ENCODE peak calls at places on chromosomes 5 and 9, in seven cellular contexts. U, P, Z, B, I, Q and R are unnamed samples.
A peak's percentile ranks its signal among the peaks of the same experiment; 100 is the strongest.

GRCh38 chr9:2317591-2317990 is 302.4 kb downstream of the SMARCA2 start:
- DNase-seq in U (no peak), P (no peak), Z (no peak), B (no peak), I (no peak), Q (no peak), R (no peak)

GRCh38 chr5:16529319-16529718 is 63.7 kb upstream of the ZNF622 start:
- DNase-seq in U (no peak), P (no peak), Z (no peak), B (no peak), I (no peak), Q (no peak), R (no peak)

GRCh38 chr9:15390200-15390599 is 32.5 kb upstream of the SNAPC3 start:
- DNase-seq in U (no peak), P (no peak), Z (no peak), B (no peak), I (no peak), Q (no peak), R (no peak)

GRCh38 chr5:171415115-171415730 is 4.2 kb upstream of the FGF18 start:
- DNase-seq in U (peak; percentile 78), P (no peak), Z (no peak), B (no peak), I (no peak), Q (no peak), R (no peak)

GRCh38 chr5:138603521-138603920 is 28.3 kb upstream of the HSPA9 start:
- DNase-seq in U (no peak), P (no peak), Z (peak; percentile 16), B (no peak), I (no peak), Q (no peak), R (no peak)

GRCh38 chr5:138752951-138753793 is at the start of gene CTNNA1:
- DNase-seq in U (peak; percentile 22), P (no peak), Z (peak; percentile 90), B (peak; percentile 74), I (peak; percentile 85), Q (no peak), R (no peak)

GRCh38 chr9:109939698-109940342 is 159.8 kb downstream of the PALM2AKAP2 start:
- DNase-seq in U (no peak), P (no peak), Z (no peak), B (no peak), I (no peak), Q (no peak), R (no peak)

GRCh38 chr9:93807166-93808013 is 147.8 kb downstream of the BARX1 start:
- DNase-seq in U (no peak), P (no peak), Z (no peak), B (no peak), I (no peak), Q (no peak), R (no peak)

GRCh38 chr5:19488786-19489185 is 499.2 kb downstream of the CDH18 start:
- DNase-seq in U (no peak), P (no peak), Z (no peak), B (peak; percentile 59), I (no peak), Q (no peak), R (no peak)

GRCh38 chr9:129235931-129236331 is 57.9 kb upstream of the IER5L start:
- DNase-seq in U (no peak), P (no peak), Z (no peak), B (no peak), I (no peak), Q (no peak), R (no peak)

GRCh38 chr5:88676637-88677481 is 206.1 kb downstream of the MEF2C start:
- DNase-seq in U (no peak), P (no peak), Z (no peak), B (no peak), I (no peak), Q (no peak), R (no peak)

GRCh38 chr5:143143973-143144372 is 259.5 kb downstream of the NR3C1 start:
- DNase-seq in U (no peak), P (no peak), Z (no peak), B (no peak), I (no peak), Q (no peak), R (no peak)

GRCh38 chr5:16727937-16728336 is 111.1 kb upstream of the RETREG1 start:
- DNase-seq in U (no peak), P (no peak), Z (no peak), B (no peak), I (peak; percentile 46), Q (no peak), R (no peak)

GRCh38 chr9:123058834-123059233 is 25.4 kb downstream of the GPR21 start:
- DNase-seq in U (no peak), P (no peak), Z (no peak), B (no peak), I (no peak), Q (no peak), R (no peak)

GRCh38 chr9:91117474-91117891 is 244.2 kb downstream of the AUH start:
- DNase-seq in U (no peak), P (no peak), Z (peak; percentile 68), B (no peak), I (no peak), Q (no peak), R (no peak)

GRCh38 chr5:134525687-134526482 is 415 bp downstream of the JADE2 start:
- DNase-seq in U (peak; percentile 68), P (peak; percentile 50), Z (peak; percentile 88), B (peak; percentile 76), I (peak; percentile 75), Q (no peak), R (no peak)

GRCh38 chr5:157283434-157283833 is 17.5 kb downstream of the CYFIP2 start:
- DNase-seq in U (no peak), P (no peak), Z (no peak), B (no peak), I (no peak), Q (no peak), R (no peak)

GRCh38 chr5:43469671-43470396 is 13.8 kb downstream of the TMEM267 start:
- DNase-seq in U (no peak), P (no peak), Z (no peak), B (no peak), I (no peak), Q (no peak), R (no peak)

GRCh38 chr5:162768962-162769464 is 668.4 kb upstream of the CCNG1 start:
- DNase-seq in U (no peak), P (no peak), Z (no peak), B (no peak), I (no peak), Q (no peak), R (no peak)

GRCh38 chr5:178940569-178941360 is at the start of gene ZNF454:
- DNase-seq in U (peak; percentile 86), P (peak; percentile 38), Z (peak; percentile 93), B (no peak), I (peak; percentile 87), Q (peak; percentile 40), R (peak; percentile 63)

DNA sequence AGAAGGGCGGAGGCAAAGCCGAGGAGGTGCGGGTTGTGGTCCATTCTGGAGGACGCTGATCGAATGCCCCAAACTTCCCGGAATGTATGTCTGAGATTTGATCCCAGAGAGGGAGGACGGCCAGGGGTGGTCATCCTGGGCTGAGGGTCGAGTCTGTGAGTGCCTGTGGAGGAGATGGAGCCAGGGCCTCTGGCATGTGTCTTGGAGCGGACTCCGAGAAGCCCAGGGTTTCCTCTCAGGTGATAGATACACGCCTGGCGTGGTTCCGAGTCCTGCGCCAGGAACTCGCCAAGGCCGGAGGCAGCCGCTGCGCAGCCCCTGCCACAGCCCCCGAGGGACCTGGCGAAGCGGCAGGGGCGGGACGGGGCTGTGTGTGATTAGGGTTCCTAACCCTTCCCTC is 363 bp downstream of the ZNF454 start:
- DNase-seq in U (no peak), P (no peak), Z (no peak), B (no peak), I (no peak), Q (no peak), R (no peak)
- H3K4me3 ChIP-seq in U (peak overlapping the region; percentile 66), P (peak overlapping the region; percentile 60), Z (peak overlapping the region; percentile 81), B (no peak overlapping the region), I (peak overlapping the region; percentile 42), Q (peak overlapping the region; percentile 74), R (peak overlapping the region; percentile 48)

GRCh38 chr5:146706321-146706972 is 172.1 kb downstream of the PPP2R2B start:
- DNase-seq in U (no peak), P (no peak), Z (no peak), B (peak; percentile 26), I (no peak), Q (no peak), R (no peak)
- TF ChIP-seq CTCF in U (no peak), P (no peak), Z (no peak), B (peak; percentile 31), I (no peak), Q (no peak), R (no peak)

DNA sequence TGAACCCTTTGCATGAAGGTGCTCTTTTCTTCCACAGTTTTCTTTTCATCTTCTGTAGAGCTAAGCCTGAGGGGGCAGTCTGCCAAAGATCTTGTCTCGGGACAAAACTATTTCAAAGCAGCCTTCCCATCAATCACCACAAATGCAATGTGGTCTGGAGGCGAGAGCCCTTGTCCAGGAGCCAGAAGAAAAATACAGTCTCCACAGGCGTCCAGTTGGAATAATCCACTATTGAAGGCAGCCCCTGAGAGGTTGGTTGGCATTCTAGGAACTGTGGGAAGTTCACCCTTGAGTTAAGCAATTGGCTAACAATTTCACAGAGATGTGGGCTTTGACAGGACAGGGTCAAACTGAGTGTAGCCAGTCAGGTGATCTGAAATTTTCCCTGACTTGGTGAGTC is 72.0 kb downstream of the SEMA6A start:
- DNase-seq in U (peak; percentile 96), P (no peak), Z (no peak), B (no peak), I (no peak), Q (no peak), R (no peak)
- H3K4me3 ChIP-seq in U (no peak overlapping the region), P (no peak overlapping the region), Z (no peak overlapping the region), B (no peak overlapping the region), I (no peak overlapping the region), Q (no peak overlapping the region), R (no peak overlapping the region)

GRCh38 chr5:173202266-173202875 is 32.6 kb downstream of the NKX2-5 start:
- DNase-seq in U (no peak), P (no peak), Z (no peak), B (no peak), I (no peak), Q (no peak), R (no peak)

GRCh38 chr5:173198049-173198448 is 37.0 kb downstream of the NKX2-5 start:
- DNase-seq in U (no peak), P (no peak), Z (no peak), B (no peak), I (no peak), Q (no peak), R (no peak)

GRCh38 chr5:173200356-173200755 is 34.6 kb downstream of the NKX2-5 start:
- DNase-seq in U (no peak), P (no peak), Z (no peak), B (no peak), I (no peak), Q (no peak), R (no peak)

GRCh38 chr5:173204185-173204979 is 30.6 kb downstream of the NKX2-5 start:
- DNase-seq in U (peak; percentile 15), P (no peak), Z (no peak), B (no peak), I (no peak), Q (no peak), R (no peak)

DNA sequence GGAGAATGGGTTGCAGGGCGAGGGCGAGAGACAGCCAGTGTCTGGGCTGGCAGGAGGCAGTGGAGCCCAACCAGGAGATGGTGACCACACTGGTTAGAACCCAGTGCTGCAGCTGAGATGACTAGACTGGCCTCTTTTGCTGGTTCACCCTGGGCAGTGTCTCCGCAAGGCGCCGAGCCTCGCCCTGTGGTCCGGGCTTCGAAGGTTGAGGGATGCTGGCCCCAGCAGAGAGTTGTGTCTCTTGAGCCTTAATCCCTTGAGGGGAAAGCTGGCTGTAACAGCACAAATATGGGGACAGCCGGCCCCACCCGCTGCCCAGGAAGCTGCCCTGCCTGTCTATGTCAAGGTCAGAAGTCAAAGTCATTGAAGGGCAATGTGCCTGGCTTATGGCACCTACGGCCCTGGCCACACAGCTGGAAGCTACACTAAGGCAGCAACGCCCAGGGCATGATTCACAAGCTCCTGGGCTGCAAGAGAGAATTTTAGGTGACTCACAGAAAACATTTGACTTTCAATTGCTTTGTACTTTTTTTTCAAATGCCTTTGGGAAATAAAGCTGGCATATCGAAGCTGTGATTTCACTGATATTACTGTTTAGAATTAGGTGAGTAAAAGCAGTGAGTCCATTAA is 33.3 kb downstream of the NKX2-5 start:
- DNase-seq in U (peak; percentile 26), P (peak; percentile 16), Z (no peak), B (no peak), I (no peak), Q (peak; percentile 21), R (no peak)
- TF ChIP-seq CTCF in U (no peak), P (no peak), Z (no peak), B (no peak), I (no peak), Q (no peak), R (no peak)